ENCODE peak calls at places on chromosomes 2 and 18, in seven cellular contexts. M, N, H, O, V, D and U are unnamed samples.
A peak's percentile ranks its signal among the peaks of the same experiment; 100 is the strongest.

GRCh38 chr2:104804148-104804890 is 49.6 kb upstream of the POU3F3 start:
- DNase-seq in M (no peak), N (no peak), H (no peak), O (no peak), V (no peak), D (no peak), U (no peak)

GRCh38 chr2:236590846-236591245 is 21.2 kb downstream of the ACKR3 start:
- DNase-seq in M (no peak), N (no peak), H (no peak), O (no peak), V (no peak), D (no peak), U (no peak)

GRCh38 chr2:41719756-41720155 is 328.1 kb upstream of the PKDCC start:
- DNase-seq in M (no peak), N (no peak), H (no peak), O (no peak), V (no peak), D (no peak), U (no peak)

GRCh38 chr2:168731550-168732128 is 70.8 kb upstream of the NOSTRIN start:
- DNase-seq in M (no peak), N (no peak), H (no peak), O (no peak), V (no peak), D (no peak), U (no peak)

GRCh38 chr2:229689307-229689839 is 25.0 kb downstream of the DNER start:
- DNase-seq in M (no peak), N (no peak), H (no peak), O (no peak), V (no peak), D (no peak), U (no peak)

GRCh38 chr18:36572135-36572856 is 256.5 kb downstream of the TPGS2 start:
- DNase-seq in M (no peak), N (peak; percentile 73), H (no peak), O (no peak), V (no peak), D (peak; percentile 45), U (peak; percentile 46)

GRCh38 chr2:118786691-118787090 is 60.8 kb downstream of the EN1 start:
- DNase-seq in M (no peak), N (no peak), H (no peak), O (no peak), V (no peak), D (no peak), U (no peak)

GRCh38 chr2:186590538-186591441 is 934 bp downstream of the ITGAV start:
- DNase-seq in M (no peak), N (peak; percentile 28), H (no peak), O (no peak), V (no peak), D (peak; percentile 80), U (peak; percentile 30)

GRCh38 chr18:10856146-10856545 is 293.2 kb downstream of the PIEZO2 start:
- DNase-seq in M (no peak), N (no peak), H (no peak), O (no peak), V (no peak), D (no peak), U (no peak)

GRCh38 chr2:26978061-26978596 is 7.7 kb downstream of the MAPRE3 start:
- DNase-seq in M (no peak), N (peak; percentile 33), H (no peak), O (no peak), V (peak; percentile 94), D (peak; percentile 61), U (no peak)

GRCh38 chr2:9178905-9179571 is 27.6 kb upstream of the ASAP2 start:
- DNase-seq in M (peak; percentile 69), N (no peak), H (peak; percentile 78), O (peak; percentile 77), V (peak; percentile 75), D (no peak), U (peak; percentile 49)

GRCh38 chr18:41933778-41934177 is 21.3 kb upstream of the PIK3C3 start:
- DNase-seq in M (no peak), N (no peak), H (no peak), O (no peak), V (no peak), D (no peak), U (peak; percentile 25)

GRCh38 chr2:75007819-75008218 is 49.4 kb downstream of the POLE4 start:
- DNase-seq in M (no peak), N (no peak), H (no peak), O (no peak), V (no peak), D (no peak), U (no peak)